ENCODE peak calls at places on chromosomes 12 and 14, in four cellular contexts. One of them, this sample, is unnamed.

GRCh38 chr14:51219473-51220448 is 20.3 kb upstream of the TMX1 start:
- DNase-seq in AML-193: peak; percentile 16
- DNase-seq in AG09309: no peak
- DNase-seq in tibial artery: no peak
- DNase-seq in this sample: no peak

GRCh38 chr14:101132051-101132541 is 228.6 kb upstream of the RTL1 start:
- DNase-seq in AML-193: no peak
- DNase-seq in AG09309: no peak
- DNase-seq in tibial artery: peak; percentile 17
- DNase-seq in this sample: no peak

GRCh38 chr12:30980886-30981662 is 54.5 kb downstream of the TSPAN11 start:
- DNase-seq in AML-193: no peak
- DNase-seq in AG09309: no peak
- DNase-seq in tibial artery: no peak
- DNase-seq in this sample: no peak

GRCh38 chr14:50601405-50601804 is 41.5 kb downstream of the ATL1 start:
- DNase-seq in AML-193: no peak
- DNase-seq in AG09309: peak; percentile 21
- DNase-seq in tibial artery: no peak
- DNase-seq in this sample: no peak

GRCh38 chr12:12779529-12779928 is 5.9 kb upstream of the APOLD1 start:
- DNase-seq in AML-193: no peak
- DNase-seq in AG09309: peak; percentile 60
- DNase-seq in tibial artery: no peak
- DNase-seq in this sample: no peak

GRCh38 chr12:13982010-13982409 is 608 bp upstream of the GRIN2B start:
- DNase-seq in AML-193: no peak
- DNase-seq in AG09309: no peak
- DNase-seq in tibial artery: no peak
- DNase-seq in this sample: no peak

GRCh38 chr12:123478762-123479161 is 20.8 kb downstream of the SNRNP35 start:
- DNase-seq in AML-193: no peak
- DNase-seq in AG09309: no peak
- DNase-seq in tibial artery: peak; percentile 79
- DNase-seq in this sample: peak; percentile 74

GRCh38 chr12:12466157-12466556 is 96.5 kb downstream of the DUSP16 start:
- DNase-seq in AML-193: no peak
- DNase-seq in AG09309: no peak
- DNase-seq in tibial artery: no peak
- DNase-seq in this sample: no peak

GRCh38 chr12:129827102-129827873 is 76.5 kb downstream of the TMEM132D start:
- DNase-seq in AML-193: no peak
- DNase-seq in AG09309: no peak
- DNase-seq in tibial artery: no peak
- DNase-seq in this sample: no peak

GRCh38 chr14:60485057-60485599 is 735 bp downstream of the C14orf39 start:
- DNase-seq in AML-193: no peak
- DNase-seq in AG09309: no peak
- DNase-seq in tibial artery: no peak
- DNase-seq in this sample: no peak

GRCh38 chr12:34393086-34393820 is 371.0 kb downstream of the ALG10 start:
- DNase-seq in AML-193: no peak
- DNase-seq in AG09309: no peak
- DNase-seq in tibial artery: peak; percentile 4
- DNase-seq in this sample: peak; percentile 50

GRCh38 chr14:90368946-90369721 is 27.7 kb upstream of the CALM1 start:
- DNase-seq in AML-193: peak; percentile 9
- DNase-seq in AG09309: no peak
- DNase-seq in tibial artery: no peak
- DNase-seq in this sample: no peak

GRCh38 chr14:102759416-102759815 is 17.8 kb upstream of the TRAF3 start:
- DNase-seq in AML-193: no peak
- DNase-seq in AG09309: no peak
- DNase-seq in tibial artery: no peak
- DNase-seq in this sample: no peak

GRCh38 chr14:39673141-39674133 is 241.2 kb upstream of the FBXO33 start:
- DNase-seq in AML-193: no peak
- DNase-seq in AG09309: no peak
- DNase-seq in tibial artery: no peak
- DNase-seq in this sample: no peak

GRCh38 chr14:47278233-47278842 is 397.1 kb downstream of the MDGA2 start:
- DNase-seq in AML-193: peak; percentile 48
- DNase-seq in AG09309: no peak
- DNase-seq in tibial artery: no peak
- DNase-seq in this sample: no peak

GRCh38 chr14:31889297-31889696 is 187.8 kb upstream of the ARHGAP5 start:
- DNase-seq in AML-193: no peak
- DNase-seq in AG09309: no peak
- DNase-seq in tibial artery: no peak
- DNase-seq in this sample: no peak

GRCh38 chr14:63614964-63615363 is 26.7 kb downstream of the WDR89 start:
- DNase-seq in AML-193: no peak
- DNase-seq in AG09309: no peak
- DNase-seq in tibial artery: no peak
- DNase-seq in this sample: no peak

GRCh38 chr14:21267431-21267845 is 1.8 kb downstream of the HNRNPC start:
- DNase-seq in AML-193: no peak
- DNase-seq in AG09309: no peak
- DNase-seq in tibial artery: no peak
- DNase-seq in this sample: no peak

GRCh38 chr14:77542349-77543239 is 44.0 kb upstream of the ISM2 start:
- DNase-seq in AML-193: no peak
- DNase-seq in AG09309: no peak
- DNase-seq in tibial artery: no peak
- DNase-seq in this sample: no peak

GRCh38 chr14:71551291-71551955 is 380.8 kb upstream of the RGS6 start:
- DNase-seq in AML-193: no peak
- DNase-seq in AG09309: peak; percentile 82
- DNase-seq in tibial artery: no peak
- DNase-seq in this sample: no peak

GRCh38 chr12:9649532-9649940 is 20.0 kb upstream of the CLEC2D start:
- DNase-seq in AML-193: peak; percentile 22
- DNase-seq in AG09309: no peak
- DNase-seq in tibial artery: no peak
- DNase-seq in this sample: no peak

GRCh38 chr14:69701857-69702256 is 65.1 kb upstream of the SRSF5 start:
- DNase-seq in AML-193: no peak
- DNase-seq in AG09309: no peak
- DNase-seq in tibial artery: no peak
- DNase-seq in this sample: no peak

GRCh38 chr12:59843260-59843843 is 247.5 kb downstream of the SLC16A7 start:
- DNase-seq in AML-193: no peak
- DNase-seq in AG09309: no peak
- DNase-seq in tibial artery: no peak
- DNase-seq in this sample: no peak

GRCh38 chr12:85642810-85643209 is 193.4 kb downstream of the RASSF9 start:
- DNase-seq in AML-193: peak; percentile 53
- DNase-seq in AG09309: peak; percentile 67
- DNase-seq in tibial artery: no peak
- DNase-seq in this sample: no peak

GRCh38 chr12:96889273-96889933 is 17.7 kb upstream of the NEDD1 start:
- DNase-seq in AML-193: no peak
- DNase-seq in AG09309: no peak
- DNase-seq in tibial artery: no peak
- DNase-seq in this sample: no peak

GRCh38 chr12:13234045-13234641 is 37.6 kb downstream of the EMP1 start:
- DNase-seq in AML-193: peak; percentile 44
- DNase-seq in AG09309: no peak
- DNase-seq in tibial artery: peak; percentile 70
- DNase-seq in this sample: peak; percentile 73

GRCh38 chr12:131621701-131622421 is 89.0 kb upstream of the SFSWAP start:
- DNase-seq in AML-193: no peak
- DNase-seq in AG09309: no peak
- DNase-seq in tibial artery: no peak
- DNase-seq in this sample: no peak

GRCh38 chr14:33805593-33805992 is 145.3 kb downstream of the EGLN3 start:
- DNase-seq in AML-193: no peak
- DNase-seq in AG09309: no peak
- DNase-seq in tibial artery: no peak
- DNase-seq in this sample: no peak

GRCh38 chr12:124691429-124691828 is 124.0 kb upstream of the NCOR2 start:
- DNase-seq in AML-193: no peak
- DNase-seq in AG09309: no peak
- DNase-seq in tibial artery: no peak
- DNase-seq in this sample: no peak

GRCh38 chr14:104371917-104372316 is 207.6 kb upstream of the C14orf180 start:
- DNase-seq in AML-193: no peak
- DNase-seq in AG09309: no peak
- DNase-seq in tibial artery: no peak
- DNase-seq in this sample: no peak

GRCh38 chr12:32987526-32987925 is 90.9 kb upstream of the PKP2 start:
- DNase-seq in AML-193: no peak
- DNase-seq in AG09309: no peak
- DNase-seq in tibial artery: no peak
- DNase-seq in this sample: no peak

GRCh38 chr12:68975811-68976210 is 42.8 kb upstream of the CPM start:
- DNase-seq in AML-193: no peak
- DNase-seq in AG09309: no peak
- DNase-seq in tibial artery: no peak
- DNase-seq in this sample: no peak

GRCh38 chr12:126747530-126748149 is 1519.3 kb upstream of the TMEM132C start:
- DNase-seq in AML-193: peak; percentile 17
- DNase-seq in AG09309: no peak
- DNase-seq in tibial artery: no peak
- DNase-seq in this sample: no peak

GRCh38 chr14:70472253-70473159 is 20.5 kb downstream of the ADAM21 start:
- DNase-seq in AML-193: no peak
- DNase-seq in AG09309: no peak
- DNase-seq in tibial artery: no peak
- DNase-seq in this sample: no peak

GRCh38 chr12:91781114-91781513 is 364.5 kb downstream of the BTG1 start:
- DNase-seq in AML-193: no peak
- DNase-seq in AG09309: no peak
- DNase-seq in tibial artery: no peak
- DNase-seq in this sample: no peak

GRCh38 chr12:52946797-52947547 is 1.9 kb upstream of the KRT18 start:
- DNase-seq in AML-193: no peak
- DNase-seq in AG09309: no peak
- DNase-seq in tibial artery: no peak
- DNase-seq in this sample: no peak